ENCODE peak calls at places on chromosome 14, in four cellular contexts. K, A, J and B are unnamed samples.

GRCh38 chr14:23294734-23295561 is 7.7 kb downstream of the PPP1R3E start:
- DNase-seq in J (peak), K (peak), A (peak), B (no peak)

GRCh38 chr14:71482701-71483100 is 449.5 kb upstream of the RGS6 start:
- DNase-seq in K (no peak), A (no peak), J (no peak), B (no peak)

GRCh38 chr14:67428501-67429031 is 16.6 kb upstream of the PLEK2 start:
- DNase-seq in K (no peak), A (no peak), J (peak), B (no peak)

GRCh38 chr14:86510503-86510902 is 980.6 kb downstream of the FLRT2 start:
- DNase-seq in K (no peak), J (no peak), A (peak), B (no peak)

GRCh38 chr14:104827173-104828055 is 26.5 kb downstream of the ZBTB42 start:
- DNase-seq in J (no peak), K (peak), A (peak), B (no peak)

GRCh38 chr14:83085725-83086124 is 1552.1 kb upstream of the SEL1L start:
- DNase-seq in J (no peak), K (no peak), A (no peak), B (no peak)

GRCh38 chr14:75880512-75880911 is 101.3 kb downstream of the TGFB3 start:
- DNase-seq in J (no peak), A (no peak), K (no peak), B (no peak)

GRCh38 chr14:67491741-67492504 is 3.4 kb upstream of the TMEM229B start:
- DNase-seq in K (no peak), A (no peak), J (no peak), B (no peak)

GRCh38 chr14:76126066-76126465 is 25.7 kb upstream of the GPATCH2L start:
- DNase-seq in A (no peak), J (no peak), K (no peak), B (no peak)